ENCODE peak calls at places on chromosomes 16 and 17, in five cellular contexts. J is GM23248, U is neural progenitor cell, B is K562, E is endothelial cell of umbilical vein. W is an unnamed sample.

GRCh38 chr16:81521141-81521626 is 76.6 kb downstream of the CMIP start:
- DNase-seq in E (no peak), J (no peak), B (peak; percentile 67), U (no peak), W (no peak)

GRCh38 chr17:42381898-42382297 is 6.3 kb downstream of the STAT3 start:
- DNase-seq in J (no peak), U (no peak), B (no peak), E (no peak), W (no peak)

GRCh38 chr16:52993179-52993578 is 59.5 kb downstream of the CHD9NB start:
- DNase-seq in B (no peak), U (no peak), J (no peak), E (no peak), W (no peak)

GRCh38 chr16:50267151-50267631 is 840 bp downstream of the ADCY7 start:
- DNase-seq in J (no peak), B (no peak), U (no peak), E (no peak), W (no peak)

GRCh38 chr16:25151996-25152395 is 40.5 kb downstream of the LCMT1 start:
- DNase-seq in B (no peak), J (peak; percentile 81), E (no peak), U (no peak), W (no peak)

GRCh38 chr17:13480877-13481276 is 120.9 kb downstream of the HS3ST3A1 start:
- DNase-seq in J (no peak), U (no peak), B (no peak), E (no peak), W (no peak)

GRCh38 chr16:49355923-49356665 is 17.5 kb upstream of the C16orf78 start:
- DNase-seq in B (no peak), E (no peak), J (peak; percentile 4), U (no peak), W (no peak)

GRCh38 chr16:621526-622105 is 9.2 kb upstream of the WFIKKN1 start:
- DNase-seq in U (no peak), J (no peak), B (no peak), E (no peak), W (no peak)

GRCh38 chr17:9290226-9290613 is 268.9 kb downstream of the NTN1 start:
- DNase-seq in B (no peak), U (no peak), E (no peak), J (no peak), W (no peak)

GRCh38 chr17:78689029-78689428 is 93.0 kb downstream of the CYTH1 start:
- DNase-seq in U (no peak), E (no peak), B (no peak), J (no peak), W (no peak)

GRCh38 chr16:12602811-12603698 is 200.6 kb downstream of the CPPED1 start:
- DNase-seq in E (no peak), J (no peak), U (no peak), B (no peak), W (no peak)

GRCh38 chr16:3570420-3571062 is 6.7 kb downstream of the NLRC3 start:
- DNase-seq in E (no peak), U (no peak), B (peak; percentile 32), J (no peak), W (no peak)

GRCh38 chr16:87490091-87490798 is 2.6 kb downstream of the ZCCHC14 start:
- DNase-seq in U (peak; percentile 14), B (no peak), J (peak; percentile 47), E (peak; percentile 36), W (no peak)

GRCh38 chr17:41324180-41325075 is 8.9 kb upstream of the KRTAP17-1 start:
- DNase-seq in J (no peak), E (no peak), U (peak; percentile 60), B (no peak), W (no peak)

GRCh38 chr16:50599494-50599893 is 51.3 kb downstream of the NKD1 start:
- DNase-seq in J (peak; percentile 40), E (no peak), U (no peak), B (no peak), W (no peak)

GRCh38 chr16:23712976-23713375 is at the start of gene ERN2:
- DNase-seq in E (no peak), J (peak; percentile 11), U (peak; percentile 50), B (peak; percentile 37), W (no peak)

GRCh38 chr17:1485748-1486376 is 6.6 kb downstream of the MYO1C start:
- DNase-seq in U (peak; percentile 41), J (peak; percentile 86), E (peak; percentile 39), B (peak; percentile 66), W (no peak)

GRCh38 chr17:59462385-59462784 is 103.0 kb upstream of the DHX40 start:
- DNase-seq in B (no peak), U (no peak), E (no peak), J (no peak), W (no peak)

GRCh38 chr17:57986841-57987581 is 1.0 kb downstream of the VEZF1 start:
- DNase-seq in U (peak; percentile 78), E (peak; percentile 88), B (peak; percentile 28), J (peak; percentile 87), W (no peak)

GRCh38 chr17:57309479-57309878 is 53.2 kb downstream of the MSI2 start:
- DNase-seq in B (no peak), U (no peak), J (no peak), E (no peak), W (no peak)

GRCh38 chr16:8730335-8730915 is 56.0 kb downstream of the ABAT start:
- DNase-seq in U (no peak), B (no peak), E (no peak), J (no peak), W (no peak)

GRCh38 chr16:8725513-8726178 is 51.2 kb downstream of the ABAT start:
- DNase-seq in B (no peak), U (no peak), E (no peak), J (no peak), W (no peak)

GRCh38 chr16:8727857-8728618 is 53.6 kb downstream of the ABAT start:
- DNase-seq in E (no peak), J (no peak), U (no peak), B (no peak), W (no peak)

GRCh38 chr16:8729779-8730334 is 55.4 kb downstream of the ABAT start:
- DNase-seq in U (no peak), J (no peak), B (no peak), E (no peak), W (no peak)

GRCh38 chr16:8727084-8727590 is 52.7 kb downstream of the ABAT start:
- DNase-seq in U (no peak), J (no peak), E (no peak), B (no peak), W (no peak)
- TF ChIP-seq EZH2 in U (no peak), J (no peak), E (no peak), B (no peak), W (no peak)

DNA sequence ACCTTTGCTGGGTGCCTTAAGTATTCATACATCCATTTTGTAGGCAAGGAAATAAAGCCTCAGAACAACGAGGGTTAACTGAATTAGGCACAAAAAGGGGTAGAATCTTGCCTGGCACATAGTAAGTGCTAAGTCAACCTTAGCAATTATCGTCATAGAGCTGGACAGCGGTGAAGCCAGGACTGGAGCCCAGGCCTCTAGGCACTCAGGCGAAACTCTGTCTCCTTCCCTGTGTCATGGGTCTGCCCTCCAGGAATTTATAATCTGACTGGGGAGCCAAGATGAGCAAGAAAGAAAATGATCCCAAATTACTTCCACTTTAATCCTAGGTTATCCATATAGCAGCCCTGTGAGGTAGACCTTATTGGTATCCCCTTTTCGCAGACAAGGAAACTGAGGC is 61.4 kb downstream of the KATNIP start:
- DNase-seq in E (no peak), J (no peak), B (no peak), U (no peak), W (no peak)
- H3K27ac ChIP-seq in E (no peak overlapping the region), J (no peak overlapping the region), B (no peak overlapping the region), U (no peak overlapping the region), W (no peak overlapping the region)

DNA sequence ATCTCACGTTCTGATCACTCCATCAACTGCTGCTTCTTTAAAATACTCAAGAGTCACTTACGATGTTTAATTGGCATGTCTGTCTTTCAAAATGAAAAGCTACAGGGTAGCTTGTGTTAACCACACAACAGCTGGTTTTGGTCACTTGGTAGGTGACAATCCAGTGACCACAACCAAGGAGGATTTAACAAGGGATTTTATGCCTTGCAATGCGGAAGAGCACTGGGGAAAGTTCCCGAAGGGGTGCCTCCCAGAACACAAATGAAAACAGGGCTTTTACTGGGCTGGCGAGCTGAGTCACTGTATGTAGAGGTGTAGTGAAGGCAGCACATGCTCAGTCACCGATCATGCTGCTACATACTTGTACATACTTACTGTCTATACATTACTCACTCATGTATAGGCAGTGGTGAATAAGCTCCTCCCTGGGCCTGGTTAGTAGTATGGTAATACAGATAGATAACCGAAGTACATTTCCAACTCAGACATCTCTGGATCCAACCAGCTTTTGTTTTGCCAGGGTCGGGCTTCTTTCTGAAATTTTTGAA is 483.5 kb downstream of the CDH13 start:
- DNase-seq in E (no peak), U (no peak), J (peak; percentile 39), B (no peak), W (no peak)
- H3K9ac ChIP-seq in E (no peak overlapping the region), U (no peak overlapping the region), J (no peak overlapping the region), B (no peak overlapping the region), W (no peak overlapping the region)

GRCh38 chr16:69909760-69910159 is 41.4 kb upstream of the CLEC18A start:
- DNase-seq in J (no peak), B (no peak), E (no peak), U (no peak), W (no peak)
- TF ChIP-seq EZH2 in J (no peak), B (no peak), E (no peak), U (no peak), W (no peak)

GRCh38 chr16:4733747-4734062 is 366 bp downstream of the ANKS3 start:
- DNase-seq in U (no peak), J (peak; percentile 36), E (no peak), B (no peak), W (no peak)
- H3K27ac ChIP-seq in U (peak overlapping the region; percentile 47), J (peak overlapping the region; percentile 29), E (no peak overlapping the region), B (peak overlapping the region; percentile 71), W (peak overlapping the region; percentile 78)